ENCODE peak calls at places on chromosomes 11 and 22, in five cellular contexts. One of them, this sample, is unnamed.

GRCh38 chr11:61254403-61255025 is 13.5 kb downstream of the PGA5 start:
- DNase-seq in A673: peak; percentile 71
- DNase-seq in SHP77: peak; percentile 18
- DNase-seq in astrocyte: no peak
- DNase-seq in CD4-positive, alpha-beta T cell: peak; percentile 39
- DNase-seq in this sample: peak; percentile 22

GRCh38 chr22:21642584-21643448 is 714 bp downstream of the SDF2L1 start:
- DNase-seq in A673: peak; percentile 86
- DNase-seq in SHP77: peak; percentile 65
- DNase-seq in astrocyte: no peak
- DNase-seq in CD4-positive, alpha-beta T cell: peak; percentile 48
- DNase-seq in this sample: no peak

GRCh38 chr11:28384418-28384817 is 276.2 kb downstream of the METTL15 start:
- DNase-seq in A673: no peak
- DNase-seq in SHP77: no peak
- DNase-seq in astrocyte: peak; percentile 99
- DNase-seq in CD4-positive, alpha-beta T cell: no peak
- DNase-seq in this sample: no peak

GRCh38 chr11:115644846-115645245 is 140.6 kb upstream of the CADM1 start:
- DNase-seq in A673: no peak
- DNase-seq in SHP77: no peak
- DNase-seq in astrocyte: no peak
- DNase-seq in CD4-positive, alpha-beta T cell: no peak
- DNase-seq in this sample: no peak

GRCh38 chr11:30504468-30504867 is 81.7 kb downstream of the MPPED2 start:
- DNase-seq in A673: no peak
- DNase-seq in SHP77: no peak
- DNase-seq in astrocyte: no peak
- DNase-seq in CD4-positive, alpha-beta T cell: no peak
- DNase-seq in this sample: no peak

GRCh38 chr11:5929984-5930383 is 12.1 kb upstream of the OR56A3 start:
- DNase-seq in A673: no peak
- DNase-seq in SHP77: no peak
- DNase-seq in astrocyte: no peak
- DNase-seq in CD4-positive, alpha-beta T cell: no peak
- DNase-seq in this sample: no peak

GRCh38 chr11:28476053-28476452 is 367.9 kb downstream of the METTL15 start:
- DNase-seq in A673: peak; percentile 93
- DNase-seq in SHP77: no peak
- DNase-seq in astrocyte: no peak
- DNase-seq in CD4-positive, alpha-beta T cell: no peak
- DNase-seq in this sample: no peak

GRCh38 chr11:44243633-44244343 is 66.2 kb downstream of the ALX4 start:
- DNase-seq in A673: peak; percentile 69
- DNase-seq in SHP77: no peak
- DNase-seq in astrocyte: peak; percentile 68
- DNase-seq in CD4-positive, alpha-beta T cell: no peak
- DNase-seq in this sample: no peak

GRCh38 chr11:122559734-122560382 is 95.7 kb upstream of the UBASH3B start:
- DNase-seq in A673: peak; percentile 55
- DNase-seq in SHP77: no peak
- DNase-seq in astrocyte: no peak
- DNase-seq in CD4-positive, alpha-beta T cell: no peak
- DNase-seq in this sample: no peak

GRCh38 chr11:65545853-65546216 is 12.3 kb downstream of the LTBP3 start:
- DNase-seq in A673: no peak
- DNase-seq in SHP77: no peak
- DNase-seq in astrocyte: no peak
- DNase-seq in CD4-positive, alpha-beta T cell: no peak
- DNase-seq in this sample: no peak

GRCh38 chr11:116507016-116507415 is 265.8 kb downstream of the BUD13 start:
- DNase-seq in A673: no peak
- DNase-seq in SHP77: no peak
- DNase-seq in astrocyte: no peak
- DNase-seq in CD4-positive, alpha-beta T cell: no peak
- DNase-seq in this sample: no peak

GRCh38 chr11:34840736-34841386 is 75.3 kb downstream of the APIP start:
- DNase-seq in A673: peak; percentile 88
- DNase-seq in SHP77: peak; percentile 40
- DNase-seq in astrocyte: no peak
- DNase-seq in CD4-positive, alpha-beta T cell: no peak
- DNase-seq in this sample: no peak

GRCh38 chr11:11265994-11266606 is 87.0 kb downstream of the CSNK2A3 start:
- DNase-seq in A673: peak; percentile 50
- DNase-seq in SHP77: no peak
- DNase-seq in astrocyte: no peak
- DNase-seq in CD4-positive, alpha-beta T cell: peak; percentile 50
- DNase-seq in this sample: no peak

GRCh38 chr11:72224587-72225410 is at the start of gene INPPL1:
- DNase-seq in A673: peak; percentile 67
- DNase-seq in SHP77: no peak
- DNase-seq in astrocyte: no peak
- DNase-seq in CD4-positive, alpha-beta T cell: peak; percentile 36
- DNase-seq in this sample: no peak

GRCh38 chr11:59221438-59221837 is 8.7 kb upstream of the MPEG1 start:
- DNase-seq in A673: no peak
- DNase-seq in SHP77: no peak
- DNase-seq in astrocyte: no peak
- DNase-seq in CD4-positive, alpha-beta T cell: no peak
- DNase-seq in this sample: no peak

GRCh38 chr11:369336-370018 is at the start of gene B4GALNT4:
- DNase-seq in A673: peak; percentile 25
- DNase-seq in SHP77: no peak
- DNase-seq in astrocyte: no peak
- DNase-seq in CD4-positive, alpha-beta T cell: peak; percentile 37
- DNase-seq in this sample: peak; percentile 44

GRCh38 chr11:762421-763072 is 14.7 kb downstream of the GATD1 start:
- DNase-seq in A673: peak; percentile 70
- DNase-seq in SHP77: no peak
- DNase-seq in astrocyte: peak; percentile 68
- DNase-seq in CD4-positive, alpha-beta T cell: no peak
- DNase-seq in this sample: peak; percentile 68

GRCh38 chr22:44758970-44759365 is 6.6 kb downstream of the ARHGAP8 start:
- DNase-seq in A673: no peak
- DNase-seq in SHP77: no peak
- DNase-seq in astrocyte: no peak
- DNase-seq in CD4-positive, alpha-beta T cell: no peak
- DNase-seq in this sample: no peak

GRCh38 chr22:49911881-49912625 is 6.2 kb downstream of the ALG12 start:
- DNase-seq in A673: no peak
- DNase-seq in SHP77: no peak
- DNase-seq in astrocyte: no peak
- DNase-seq in CD4-positive, alpha-beta T cell: no peak
- DNase-seq in this sample: no peak

GRCh38 chr11:130202009-130202817 is 42.6 kb downstream of the ST14 start:
- DNase-seq in A673: no peak
- DNase-seq in SHP77: no peak
- DNase-seq in astrocyte: no peak
- DNase-seq in CD4-positive, alpha-beta T cell: no peak
- DNase-seq in this sample: no peak

GRCh38 chr11:22193348-22194051 is 615 bp downstream of the ANO5 start:
- DNase-seq in A673: peak; percentile 62
- DNase-seq in SHP77: no peak
- DNase-seq in astrocyte: peak; percentile 8
- DNase-seq in CD4-positive, alpha-beta T cell: no peak
- DNase-seq in this sample: no peak

GRCh38 chr11:65352783-65353182 is 1.8 kb upstream of the TIGD3 start:
- DNase-seq in A673: no peak
- DNase-seq in SHP77: no peak
- DNase-seq in astrocyte: no peak
- DNase-seq in CD4-positive, alpha-beta T cell: no peak
- DNase-seq in this sample: no peak

GRCh38 chr11:119085523-119085878 is 820 bp downstream of the HMBS start:
- DNase-seq in A673: no peak
- DNase-seq in SHP77: no peak
- DNase-seq in astrocyte: peak; percentile 10
- DNase-seq in CD4-positive, alpha-beta T cell: no peak
- DNase-seq in this sample: no peak

GRCh38 chr11:10450451-10451398 is 4.3 kb upstream of the AMPD3 start:
- DNase-seq in A673: no peak
- DNase-seq in SHP77: peak; percentile 33
- DNase-seq in astrocyte: no peak
- DNase-seq in CD4-positive, alpha-beta T cell: peak; percentile 53
- DNase-seq in this sample: no peak

GRCh38 chr11:115330693-115331482 is 173.3 kb downstream of the CADM1 start:
- DNase-seq in A673: no peak
- DNase-seq in SHP77: no peak
- DNase-seq in astrocyte: no peak
- DNase-seq in CD4-positive, alpha-beta T cell: no peak
- DNase-seq in this sample: no peak

GRCh38 chr22:29380032-29380781 is 8.2 kb downstream of the AP1B1 start:
- DNase-seq in A673: no peak
- DNase-seq in SHP77: no peak
- DNase-seq in astrocyte: no peak
- DNase-seq in CD4-positive, alpha-beta T cell: no peak
- DNase-seq in this sample: no peak

GRCh38 chr22:19038728-19039447 is 83.3 kb downstream of the DGCR2 start:
- DNase-seq in A673: no peak
- DNase-seq in SHP77: no peak
- DNase-seq in astrocyte: no peak
- DNase-seq in CD4-positive, alpha-beta T cell: no peak
- DNase-seq in this sample: no peak

GRCh38 chr22:23376256-23376655 is 195.9 kb downstream of the BCR start:
- DNase-seq in A673: peak; percentile 68
- DNase-seq in SHP77: peak; percentile 27
- DNase-seq in astrocyte: no peak
- DNase-seq in CD4-positive, alpha-beta T cell: no peak
- DNase-seq in this sample: no peak

GRCh38 chr11:15926071-15926470 is 430.3 kb downstream of the SOX6 start:
- DNase-seq in A673: no peak
- DNase-seq in SHP77: no peak
- DNase-seq in astrocyte: no peak
- DNase-seq in CD4-positive, alpha-beta T cell: no peak
- DNase-seq in this sample: no peak

GRCh38 chr11:61730222-61730994 is 22.0 kb upstream of the MYRF start:
- DNase-seq in A673: no peak
- DNase-seq in SHP77: peak; percentile 54
- DNase-seq in astrocyte: no peak
- DNase-seq in CD4-positive, alpha-beta T cell: no peak
- DNase-seq in this sample: no peak

GRCh38 chr22:43391306-43391705 is 20.5 kb upstream of the MPPED1 start:
- DNase-seq in A673: no peak
- DNase-seq in SHP77: no peak
- DNase-seq in astrocyte: no peak
- DNase-seq in CD4-positive, alpha-beta T cell: no peak
- DNase-seq in this sample: no peak

GRCh38 chr11:62721994-62722393 is 5.3 kb downstream of the HNRNPUL2 start:
- DNase-seq in A673: peak; percentile 84
- DNase-seq in SHP77: no peak
- DNase-seq in astrocyte: no peak
- DNase-seq in CD4-positive, alpha-beta T cell: no peak
- DNase-seq in this sample: no peak

GRCh38 chr22:39256979-39257378 is 12.2 kb upstream of the PDGFB start:
- DNase-seq in A673: no peak
- DNase-seq in SHP77: no peak
- DNase-seq in astrocyte: no peak
- DNase-seq in CD4-positive, alpha-beta T cell: no peak
- DNase-seq in this sample: no peak

GRCh38 chr22:24410110-24410856 is 17.1 kb upstream of the ADORA2A start:
- DNase-seq in A673: no peak
- DNase-seq in SHP77: no peak
- DNase-seq in astrocyte: peak; percentile 34
- DNase-seq in CD4-positive, alpha-beta T cell: no peak
- DNase-seq in this sample: no peak